ENCODE peak calls at places on chromosomes 1 and 21, in four cellular contexts. Y, V, J and O are unnamed samples.
A peak's percentile ranks its signal among the peaks of the same experiment; 100 is the strongest.

GRCh38 chr1:62068978-62069377 is 125.7 kb upstream of the L1TD1 start:
- DNase-seq in Y (peak; percentile 17), V (no peak), J (no peak), O (no peak)

GRCh38 chr1:185300152-185300551 is 16.9 kb downstream of the IVNS1ABP start:
- DNase-seq in Y (no peak), V (no peak), J (no peak), O (no peak)

GRCh38 chr1:93394514-93394913 is 48.8 kb downstream of the DR1 start:
- DNase-seq in Y (peak; percentile 12), V (no peak), J (no peak), O (no peak)

GRCh38 chr21:37532868-37533780 is 166.6 kb downstream of the DYRK1A start:
- DNase-seq in Y (peak; percentile 61), V (peak; percentile 47), J (no peak), O (peak; percentile 47)

GRCh38 chr1:109873278-109874175 is 37.1 kb upstream of the CSF1 start:
- DNase-seq in Y (peak; percentile 29), V (no peak), J (no peak), O (no peak)

GRCh38 chr1:13901597-13901996 is 201.6 kb downstream of the PRDM2 start:
- DNase-seq in Y (no peak), V (no peak), J (no peak), O (no peak)

GRCh38 chr1:245762396-245762910 is 607.7 kb downstream of the KIF26B start:
- DNase-seq in Y (no peak), V (no peak), J (no peak), O (no peak)

GRCh38 chr1:31627301-31627929 is 9.9 kb downstream of the HCRTR1 start:
- DNase-seq in Y (no peak), V (peak; percentile 31), J (no peak), O (no peak)

GRCh38 chr21:21387891-21388290 is 389.7 kb downstream of the NCAM2 start:
- DNase-seq in Y (no peak), V (no peak), J (no peak), O (no peak)

GRCh38 chr1:183138301-183138700 is 47.8 kb upstream of the LAMC2 start:
- DNase-seq in Y (no peak), V (no peak), J (no peak), O (no peak)

GRCh38 chr1:1943834-1944570 is 24.9 kb upstream of the TMEM52 start:
- DNase-seq in Y (no peak), V (peak; percentile 83), J (no peak), O (no peak)

GRCh38 chr1:223652436-223652901 is 13.0 kb downstream of the CAPN8 start:
- DNase-seq in Y (no peak), V (no peak), J (no peak), O (no peak)

GRCh38 chr1:85396194-85396593 is 68.8 kb downstream of the DDAH1 start:
- DNase-seq in Y (no peak), V (no peak), J (no peak), O (no peak)

GRCh38 chr1:236098267-236098666 is 33.4 kb upstream of the NID1 start:
- DNase-seq in Y (no peak), V (no peak), J (no peak), O (no peak)
- TF ChIP-seq CHD1 in Y (no peak), V (no peak), J (no peak), O (no peak)

GRCh38 chr1:66182551-66183178 is 351.3 kb upstream of the SGIP1 start:
- DNase-seq in Y (peak; percentile 81), V (no peak), J (no peak), O (no peak)
- TF ChIP-seq CHD1 in Y (no peak), V (no peak), J (no peak), O (no peak)

GRCh38 chr1:50978144-50978851 is 8.3 kb downstream of the CDKN2C start:
- DNase-seq in Y (peak; percentile 49), V (no peak), J (no peak), O (peak; percentile 63)

GRCh38 chr1:50976111-50976889 is 6.3 kb downstream of the CDKN2C start:
- DNase-seq in Y (no peak), V (peak; percentile 28), J (no peak), O (no peak)

GRCh38 chr1:50975436-50975835 is 5.4 kb downstream of the CDKN2C start:
- DNase-seq in Y (no peak), V (no peak), J (no peak), O (no peak)

GRCh38 chr1:50977575-50978143 is 7.6 kb downstream of the CDKN2C start:
- DNase-seq in Y (peak; percentile 52), V (peak; percentile 90), J (no peak), O (no peak)

GRCh38 chr1:50976890-50977574 is 7.0 kb downstream of the CDKN2C start:
- DNase-seq in Y (peak; percentile 39), V (peak; percentile 55), J (no peak), O (no peak)
- TF ChIP-seq CHD1 in Y (no peak), V (no peak), J (no peak), O (no peak)

GRCh38 chr1:160217466-160218165 is 12.4 kb downstream of the PEA15 start:
- DNase-seq in Y (no peak), V (no peak), J (no peak), O (no peak)

GRCh38 chr1:160222521-160222920 is 17.3 kb downstream of the PEA15 start:
- DNase-seq in Y (no peak), V (no peak), J (no peak), O (no peak)

GRCh38 chr1:160220301-160220700 is 15.1 kb downstream of the PEA15 start:
- DNase-seq in Y (no peak), V (no peak), J (no peak), O (no peak)

GRCh38 chr1:160219062-160219929 is 14.1 kb downstream of the PEA15 start:
- DNase-seq in Y (peak; percentile 80), V (no peak), J (no peak), O (no peak)

GRCh38 chr1:160221089-160221488 is 15.9 kb downstream of the PEA15 start:
- DNase-seq in Y (no peak), V (no peak), J (no peak), O (no peak)
- TF ChIP-seq CHD1 in Y (no peak), V (no peak), J (no peak), O (no peak)

DNA sequence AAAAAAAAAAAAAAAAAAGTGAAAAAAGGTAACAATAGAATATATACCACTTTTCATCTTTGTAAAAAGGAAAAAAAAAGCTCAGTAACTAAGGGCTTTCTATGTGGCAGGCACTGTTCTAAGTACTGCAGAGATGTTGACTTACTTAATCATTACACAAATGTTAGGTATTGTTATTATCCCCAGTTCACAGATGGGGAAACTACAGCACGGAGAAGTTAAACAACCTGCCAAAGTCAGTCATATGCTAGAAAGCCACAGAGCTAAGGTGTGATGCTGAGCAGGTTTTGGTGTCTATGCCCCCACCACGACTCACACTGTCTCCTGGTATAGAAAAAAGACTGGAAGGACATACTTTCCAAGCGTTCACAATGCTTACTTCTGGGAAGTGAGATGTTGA is 6.6 kb upstream of the PNRC2 start:
- DNase-seq in Y (no peak), V (no peak), J (no peak), O (no peak)
- TF ChIP-seq CHD1 in Y (no peak), V (no peak), J (no peak), O (no peak)